ENCODE peak calls at places on chromosomes 1 and 21, in ten cellular contexts. One of them, this sample, is unnamed.
A peak's percentile ranks its signal among the peaks of the same experiment; 100 is the strongest.

GRCh38 chr1:115062542-115063004 is 26.7 kb downstream of the TSPAN2 start:
- DNase-seq in substantia nigra: no peak
- DNase-seq in neural progenitor cell: no peak
- DNase-seq in activated CD4-positive, CD25-positive, alpha-beta regulatory T cell treated with anti-CD3 and anti-CD28 coated beads, Interleukin-2, amount 50 U/mL, for 16 hours: peak; percentile 82
- DNase-seq in NCI-H510A: no peak
- DNase-seq in non-pigmented ciliary epithelial cell: no peak
- DNase-seq in hypothalamus: no peak
- DNase-seq in activated effector memory CD4-positive, alpha-beta T cell treated with Interleukin-2 at 50 U/mL for 16 hours: peak; percentile 96
- DNase-seq in GM23248: peak; percentile 22
- DNase-seq in SW480: peak; percentile 97
- DNase-seq in this sample: peak; percentile 24

GRCh38 chr1:39791838-39792237 is 3.2 kb upstream of the BMP8B start:
- DNase-seq in substantia nigra: no peak
- DNase-seq in neural progenitor cell: no peak
- DNase-seq in activated CD4-positive, CD25-positive, alpha-beta regulatory T cell treated with anti-CD3 and anti-CD28 coated beads, Interleukin-2, amount 50 U/mL, for 16 hours: no peak
- DNase-seq in NCI-H510A: no peak
- DNase-seq in non-pigmented ciliary epithelial cell: no peak
- DNase-seq in hypothalamus: no peak
- DNase-seq in activated effector memory CD4-positive, alpha-beta T cell treated with Interleukin-2 at 50 U/mL for 16 hours: no peak
- DNase-seq in GM23248: no peak
- DNase-seq in SW480: no peak
- DNase-seq in this sample: no peak

GRCh38 chr1:27599605-27600499 is 4.1 kb downstream of the AHDC1 start:
- DNase-seq in substantia nigra: no peak
- DNase-seq in neural progenitor cell: no peak
- DNase-seq in activated CD4-positive, CD25-positive, alpha-beta regulatory T cell treated with anti-CD3 and anti-CD28 coated beads, Interleukin-2, amount 50 U/mL, for 16 hours: no peak
- DNase-seq in NCI-H510A: peak; percentile 39
- DNase-seq in non-pigmented ciliary epithelial cell: no peak
- DNase-seq in hypothalamus: no peak
- DNase-seq in activated effector memory CD4-positive, alpha-beta T cell treated with Interleukin-2 at 50 U/mL for 16 hours: no peak
- DNase-seq in GM23248: no peak
- DNase-seq in SW480: no peak
- DNase-seq in this sample: no peak

GRCh38 chr1:204989266-204990058 is 53.5 kb upstream of the CNTN2 start:
- DNase-seq in substantia nigra: peak; percentile 88
- DNase-seq in neural progenitor cell: peak; percentile 90
- DNase-seq in activated CD4-positive, CD25-positive, alpha-beta regulatory T cell treated with anti-CD3 and anti-CD28 coated beads, Interleukin-2, amount 50 U/mL, for 16 hours: peak; percentile 10
- DNase-seq in NCI-H510A: peak; percentile 17
- DNase-seq in non-pigmented ciliary epithelial cell: no peak
- DNase-seq in hypothalamus: peak; percentile 71
- DNase-seq in activated effector memory CD4-positive, alpha-beta T cell treated with Interleukin-2 at 50 U/mL for 16 hours: peak; percentile 9
- DNase-seq in GM23248: peak; percentile 86
- DNase-seq in SW480: peak; percentile 52
- DNase-seq in this sample: peak; percentile 57

GRCh38 chr1:55542901-55543504 is 327.8 kb upstream of the USP24 start:
- DNase-seq in substantia nigra: no peak
- DNase-seq in neural progenitor cell: no peak
- DNase-seq in activated CD4-positive, CD25-positive, alpha-beta regulatory T cell treated with anti-CD3 and anti-CD28 coated beads, Interleukin-2, amount 50 U/mL, for 16 hours: no peak
- DNase-seq in NCI-H510A: no peak
- DNase-seq in non-pigmented ciliary epithelial cell: peak; percentile 26
- DNase-seq in hypothalamus: no peak
- DNase-seq in activated effector memory CD4-positive, alpha-beta T cell treated with Interleukin-2 at 50 U/mL for 16 hours: no peak
- DNase-seq in GM23248: peak; percentile 31
- DNase-seq in SW480: no peak
- DNase-seq in this sample: no peak

GRCh38 chr1:41495171-41495948 is 10.9 kb upstream of the EDN2 start:
- DNase-seq in substantia nigra: peak; percentile 19
- DNase-seq in neural progenitor cell: peak; percentile 66
- DNase-seq in activated CD4-positive, CD25-positive, alpha-beta regulatory T cell treated with anti-CD3 and anti-CD28 coated beads, Interleukin-2, amount 50 U/mL, for 16 hours: no peak
- DNase-seq in NCI-H510A: peak; percentile 50
- DNase-seq in non-pigmented ciliary epithelial cell: no peak
- DNase-seq in hypothalamus: peak; percentile 11
- DNase-seq in activated effector memory CD4-positive, alpha-beta T cell treated with Interleukin-2 at 50 U/mL for 16 hours: no peak
- DNase-seq in GM23248: peak; percentile 35
- DNase-seq in SW480: peak; percentile 82
- DNase-seq in this sample: no peak

GRCh38 chr1:185984113-185984836 is 250.1 kb downstream of the HMCN1 start:
- DNase-seq in substantia nigra: no peak
- DNase-seq in neural progenitor cell: no peak
- DNase-seq in activated CD4-positive, CD25-positive, alpha-beta regulatory T cell treated with anti-CD3 and anti-CD28 coated beads, Interleukin-2, amount 50 U/mL, for 16 hours: no peak
- DNase-seq in NCI-H510A: no peak
- DNase-seq in non-pigmented ciliary epithelial cell: no peak
- DNase-seq in hypothalamus: no peak
- DNase-seq in activated effector memory CD4-positive, alpha-beta T cell treated with Interleukin-2 at 50 U/mL for 16 hours: no peak
- DNase-seq in GM23248: no peak
- DNase-seq in SW480: no peak
- DNase-seq in this sample: no peak

GRCh38 chr1:156103521-156103947 is 11.0 kb upstream of the LMNA start:
- DNase-seq in substantia nigra: no peak
- DNase-seq in neural progenitor cell: no peak
- DNase-seq in activated CD4-positive, CD25-positive, alpha-beta regulatory T cell treated with anti-CD3 and anti-CD28 coated beads, Interleukin-2, amount 50 U/mL, for 16 hours: no peak
- DNase-seq in NCI-H510A: no peak
- DNase-seq in non-pigmented ciliary epithelial cell: no peak
- DNase-seq in hypothalamus: no peak
- DNase-seq in activated effector memory CD4-positive, alpha-beta T cell treated with Interleukin-2 at 50 U/mL for 16 hours: peak; percentile 27
- DNase-seq in GM23248: peak; percentile 89
- DNase-seq in SW480: peak; percentile 80
- DNase-seq in this sample: no peak

GRCh38 chr1:223535261-223535778 is 130.2 kb downstream of the CAPN8 start:
- DNase-seq in substantia nigra: no peak
- DNase-seq in neural progenitor cell: no peak
- DNase-seq in activated CD4-positive, CD25-positive, alpha-beta regulatory T cell treated with anti-CD3 and anti-CD28 coated beads, Interleukin-2, amount 50 U/mL, for 16 hours: no peak
- DNase-seq in NCI-H510A: no peak
- DNase-seq in non-pigmented ciliary epithelial cell: no peak
- DNase-seq in hypothalamus: no peak
- DNase-seq in activated effector memory CD4-positive, alpha-beta T cell treated with Interleukin-2 at 50 U/mL for 16 hours: no peak
- DNase-seq in GM23248: no peak
- DNase-seq in SW480: no peak
- DNase-seq in this sample: no peak

GRCh38 chr21:45179568-45180288 is 105.3 kb downstream of the ADARB1 start:
- DNase-seq in substantia nigra: no peak
- DNase-seq in neural progenitor cell: peak; percentile 28
- DNase-seq in activated CD4-positive, CD25-positive, alpha-beta regulatory T cell treated with anti-CD3 and anti-CD28 coated beads, Interleukin-2, amount 50 U/mL, for 16 hours: no peak
- DNase-seq in NCI-H510A: no peak
- DNase-seq in non-pigmented ciliary epithelial cell: no peak
- DNase-seq in hypothalamus: no peak
- DNase-seq in activated effector memory CD4-positive, alpha-beta T cell treated with Interleukin-2 at 50 U/mL for 16 hours: no peak
- DNase-seq in GM23248: no peak
- DNase-seq in SW480: no peak
- DNase-seq in this sample: no peak

GRCh38 chr1:204307334-204307883 is 52.3 kb downstream of the PLEKHA6 start:
- DNase-seq in substantia nigra: no peak
- DNase-seq in neural progenitor cell: peak; percentile 64
- DNase-seq in activated CD4-positive, CD25-positive, alpha-beta regulatory T cell treated with anti-CD3 and anti-CD28 coated beads, Interleukin-2, amount 50 U/mL, for 16 hours: no peak
- DNase-seq in NCI-H510A: peak; percentile 87
- DNase-seq in non-pigmented ciliary epithelial cell: no peak
- DNase-seq in hypothalamus: no peak
- DNase-seq in activated effector memory CD4-positive, alpha-beta T cell treated with Interleukin-2 at 50 U/mL for 16 hours: no peak
- DNase-seq in GM23248: peak; percentile 60
- DNase-seq in SW480: no peak
- DNase-seq in this sample: no peak

GRCh38 chr21:42520628-42521253 is 7.1 kb downstream of the SLC37A1 start:
- DNase-seq in substantia nigra: no peak
- DNase-seq in neural progenitor cell: peak; percentile 62
- DNase-seq in activated CD4-positive, CD25-positive, alpha-beta regulatory T cell treated with anti-CD3 and anti-CD28 coated beads, Interleukin-2, amount 50 U/mL, for 16 hours: no peak
- DNase-seq in NCI-H510A: no peak
- DNase-seq in non-pigmented ciliary epithelial cell: no peak
- DNase-seq in hypothalamus: no peak
- DNase-seq in activated effector memory CD4-positive, alpha-beta T cell treated with Interleukin-2 at 50 U/mL for 16 hours: no peak
- DNase-seq in GM23248: no peak
- DNase-seq in SW480: no peak
- DNase-seq in this sample: no peak

GRCh38 chr1:96538883-96539282 is 182.7 kb upstream of the PTBP2 start:
- DNase-seq in substantia nigra: no peak
- DNase-seq in neural progenitor cell: no peak
- DNase-seq in activated CD4-positive, CD25-positive, alpha-beta regulatory T cell treated with anti-CD3 and anti-CD28 coated beads, Interleukin-2, amount 50 U/mL, for 16 hours: no peak
- DNase-seq in NCI-H510A: no peak
- DNase-seq in non-pigmented ciliary epithelial cell: peak; percentile 82
- DNase-seq in hypothalamus: no peak
- DNase-seq in activated effector memory CD4-positive, alpha-beta T cell treated with Interleukin-2 at 50 U/mL for 16 hours: no peak
- DNase-seq in GM23248: peak; percentile 94
- DNase-seq in SW480: no peak
- DNase-seq in this sample: no peak

GRCh38 chr1:16015491-16015890 is 2.4 kb downstream of the HSPB7 start:
- DNase-seq in substantia nigra: no peak
- DNase-seq in neural progenitor cell: no peak
- DNase-seq in activated CD4-positive, CD25-positive, alpha-beta regulatory T cell treated with anti-CD3 and anti-CD28 coated beads, Interleukin-2, amount 50 U/mL, for 16 hours: no peak
- DNase-seq in NCI-H510A: no peak
- DNase-seq in non-pigmented ciliary epithelial cell: no peak
- DNase-seq in hypothalamus: no peak
- DNase-seq in activated effector memory CD4-positive, alpha-beta T cell treated with Interleukin-2 at 50 U/mL for 16 hours: no peak
- DNase-seq in GM23248: no peak
- DNase-seq in SW480: no peak
- DNase-seq in this sample: no peak

GRCh38 chr1:63435136-63435535 is 67.7 kb downstream of the ALG6 start:
- DNase-seq in substantia nigra: no peak
- DNase-seq in neural progenitor cell: no peak
- DNase-seq in activated CD4-positive, CD25-positive, alpha-beta regulatory T cell treated with anti-CD3 and anti-CD28 coated beads, Interleukin-2, amount 50 U/mL, for 16 hours: no peak
- DNase-seq in NCI-H510A: no peak
- DNase-seq in non-pigmented ciliary epithelial cell: no peak
- DNase-seq in hypothalamus: no peak
- DNase-seq in activated effector memory CD4-positive, alpha-beta T cell treated with Interleukin-2 at 50 U/mL for 16 hours: no peak
- DNase-seq in GM23248: peak; percentile 4
- DNase-seq in SW480: no peak
- DNase-seq in this sample: no peak

GRCh38 chr1:35572296-35572695 is 818 bp upstream of the TFAP2E start:
- DNase-seq in substantia nigra: no peak
- DNase-seq in neural progenitor cell: no peak
- DNase-seq in activated CD4-positive, CD25-positive, alpha-beta regulatory T cell treated with anti-CD3 and anti-CD28 coated beads, Interleukin-2, amount 50 U/mL, for 16 hours: no peak
- DNase-seq in NCI-H510A: no peak
- DNase-seq in non-pigmented ciliary epithelial cell: no peak
- DNase-seq in hypothalamus: no peak
- DNase-seq in activated effector memory CD4-positive, alpha-beta T cell treated with Interleukin-2 at 50 U/mL for 16 hours: no peak
- DNase-seq in GM23248: no peak
- DNase-seq in SW480: no peak
- DNase-seq in this sample: no peak

GRCh38 chr1:151326619-151327222 is 495 bp downstream of the PI4KB start:
- DNase-seq in substantia nigra: no peak
- DNase-seq in neural progenitor cell: no peak
- DNase-seq in activated CD4-positive, CD25-positive, alpha-beta regulatory T cell treated with anti-CD3 and anti-CD28 coated beads, Interleukin-2, amount 50 U/mL, for 16 hours: no peak
- DNase-seq in NCI-H510A: no peak
- DNase-seq in non-pigmented ciliary epithelial cell: no peak
- DNase-seq in hypothalamus: peak; percentile 54
- DNase-seq in activated effector memory CD4-positive, alpha-beta T cell treated with Interleukin-2 at 50 U/mL for 16 hours: no peak
- DNase-seq in GM23248: peak; percentile 81
- DNase-seq in SW480: peak; percentile 29
- DNase-seq in this sample: no peak

GRCh38 chr1:23651069-23651808 is 40.4 kb upstream of the RPL11 start:
- DNase-seq in substantia nigra: no peak
- DNase-seq in neural progenitor cell: no peak
- DNase-seq in activated CD4-positive, CD25-positive, alpha-beta regulatory T cell treated with anti-CD3 and anti-CD28 coated beads, Interleukin-2, amount 50 U/mL, for 16 hours: no peak
- DNase-seq in NCI-H510A: no peak
- DNase-seq in non-pigmented ciliary epithelial cell: no peak
- DNase-seq in hypothalamus: no peak
- DNase-seq in activated effector memory CD4-positive, alpha-beta T cell treated with Interleukin-2 at 50 U/mL for 16 hours: no peak
- DNase-seq in GM23248: peak; percentile 80
- DNase-seq in SW480: no peak
- DNase-seq in this sample: no peak

GRCh38 chr1:226903819-226904710 is 33.6 kb downstream of the PSEN2 start:
- DNase-seq in substantia nigra: no peak
- DNase-seq in neural progenitor cell: no peak
- DNase-seq in activated CD4-positive, CD25-positive, alpha-beta regulatory T cell treated with anti-CD3 and anti-CD28 coated beads, Interleukin-2, amount 50 U/mL, for 16 hours: no peak
- DNase-seq in NCI-H510A: no peak
- DNase-seq in non-pigmented ciliary epithelial cell: peak; percentile 42
- DNase-seq in hypothalamus: no peak
- DNase-seq in activated effector memory CD4-positive, alpha-beta T cell treated with Interleukin-2 at 50 U/mL for 16 hours: no peak
- DNase-seq in GM23248: peak; percentile 55
- DNase-seq in SW480: no peak
- DNase-seq in this sample: no peak

GRCh38 chr21:36753556-36753955 is 54.6 kb downstream of the SIM2 start:
- DNase-seq in substantia nigra: no peak
- DNase-seq in neural progenitor cell: no peak
- DNase-seq in activated CD4-positive, CD25-positive, alpha-beta regulatory T cell treated with anti-CD3 and anti-CD28 coated beads, Interleukin-2, amount 50 U/mL, for 16 hours: no peak
- DNase-seq in NCI-H510A: no peak
- DNase-seq in non-pigmented ciliary epithelial cell: peak; percentile 85
- DNase-seq in hypothalamus: no peak
- DNase-seq in activated effector memory CD4-positive, alpha-beta T cell treated with Interleukin-2 at 50 U/mL for 16 hours: no peak
- DNase-seq in GM23248: peak; percentile 46
- DNase-seq in SW480: no peak
- DNase-seq in this sample: no peak

GRCh38 chr1:202234331-202235002 is 40.9 kb downstream of the LGR6 start:
- DNase-seq in substantia nigra: no peak
- DNase-seq in neural progenitor cell: no peak
- DNase-seq in activated CD4-positive, CD25-positive, alpha-beta regulatory T cell treated with anti-CD3 and anti-CD28 coated beads, Interleukin-2, amount 50 U/mL, for 16 hours: no peak
- DNase-seq in NCI-H510A: no peak
- DNase-seq in non-pigmented ciliary epithelial cell: no peak
- DNase-seq in hypothalamus: no peak
- DNase-seq in activated effector memory CD4-positive, alpha-beta T cell treated with Interleukin-2 at 50 U/mL for 16 hours: no peak
- DNase-seq in GM23248: peak; percentile 31
- DNase-seq in SW480: peak; percentile 83
- DNase-seq in this sample: no peak

GRCh38 chr1:64195089-64195410 is 8.4 kb upstream of the UBE2U start:
- DNase-seq in substantia nigra: no peak
- DNase-seq in neural progenitor cell: no peak
- DNase-seq in activated CD4-positive, CD25-positive, alpha-beta regulatory T cell treated with anti-CD3 and anti-CD28 coated beads, Interleukin-2, amount 50 U/mL, for 16 hours: no peak
- DNase-seq in NCI-H510A: no peak
- DNase-seq in non-pigmented ciliary epithelial cell: no peak
- DNase-seq in hypothalamus: no peak
- DNase-seq in activated effector memory CD4-positive, alpha-beta T cell treated with Interleukin-2 at 50 U/mL for 16 hours: no peak
- DNase-seq in GM23248: peak; percentile 44
- DNase-seq in SW480: no peak
- DNase-seq in this sample: no peak

GRCh38 chr1:113686891-113687624 is 72.2 kb downstream of the PHTF1 start:
- DNase-seq in substantia nigra: no peak
- DNase-seq in neural progenitor cell: no peak
- DNase-seq in activated CD4-positive, CD25-positive, alpha-beta regulatory T cell treated with anti-CD3 and anti-CD28 coated beads, Interleukin-2, amount 50 U/mL, for 16 hours: no peak
- DNase-seq in NCI-H510A: no peak
- DNase-seq in non-pigmented ciliary epithelial cell: no peak
- DNase-seq in hypothalamus: no peak
- DNase-seq in activated effector memory CD4-positive, alpha-beta T cell treated with Interleukin-2 at 50 U/mL for 16 hours: no peak
- DNase-seq in GM23248: peak; percentile 55
- DNase-seq in SW480: no peak
- DNase-seq in this sample: no peak

GRCh38 chr1:30051777-30052176 is 671.6 kb downstream of the MATN1 start:
- DNase-seq in substantia nigra: no peak
- DNase-seq in neural progenitor cell: no peak
- DNase-seq in activated CD4-positive, CD25-positive, alpha-beta regulatory T cell treated with anti-CD3 and anti-CD28 coated beads, Interleukin-2, amount 50 U/mL, for 16 hours: no peak
- DNase-seq in NCI-H510A: no peak
- DNase-seq in non-pigmented ciliary epithelial cell: no peak
- DNase-seq in hypothalamus: no peak
- DNase-seq in activated effector memory CD4-positive, alpha-beta T cell treated with Interleukin-2 at 50 U/mL for 16 hours: no peak
- DNase-seq in GM23248: no peak
- DNase-seq in SW480: no peak
- DNase-seq in this sample: no peak

GRCh38 chr1:201020040-201020591 is 3.4 kb downstream of the KIF21B start:
- DNase-seq in substantia nigra: no peak
- DNase-seq in neural progenitor cell: peak; percentile 55
- DNase-seq in activated CD4-positive, CD25-positive, alpha-beta regulatory T cell treated with anti-CD3 and anti-CD28 coated beads, Interleukin-2, amount 50 U/mL, for 16 hours: no peak
- DNase-seq in NCI-H510A: no peak
- DNase-seq in non-pigmented ciliary epithelial cell: no peak
- DNase-seq in hypothalamus: no peak
- DNase-seq in activated effector memory CD4-positive, alpha-beta T cell treated with Interleukin-2 at 50 U/mL for 16 hours: peak; percentile 32
- DNase-seq in GM23248: no peak
- DNase-seq in SW480: peak; percentile 73
- DNase-seq in this sample: no peak

GRCh38 chr1:192973988-192974387 is 85.2 kb downstream of the UCHL5 start:
- DNase-seq in substantia nigra: no peak
- DNase-seq in neural progenitor cell: no peak
- DNase-seq in activated CD4-positive, CD25-positive, alpha-beta regulatory T cell treated with anti-CD3 and anti-CD28 coated beads, Interleukin-2, amount 50 U/mL, for 16 hours: no peak
- DNase-seq in NCI-H510A: no peak
- DNase-seq in non-pigmented ciliary epithelial cell: no peak
- DNase-seq in hypothalamus: no peak
- DNase-seq in activated effector memory CD4-positive, alpha-beta T cell treated with Interleukin-2 at 50 U/mL for 16 hours: no peak
- DNase-seq in GM23248: no peak
- DNase-seq in SW480: no peak
- DNase-seq in this sample: no peak

GRCh38 chr1:190754769-190755168 is 277.1 kb upstream of the BRINP3 start:
- DNase-seq in substantia nigra: no peak
- DNase-seq in neural progenitor cell: no peak
- DNase-seq in activated CD4-positive, CD25-positive, alpha-beta regulatory T cell treated with anti-CD3 and anti-CD28 coated beads, Interleukin-2, amount 50 U/mL, for 16 hours: no peak
- DNase-seq in NCI-H510A: no peak
- DNase-seq in non-pigmented ciliary epithelial cell: peak; percentile 46
- DNase-seq in hypothalamus: no peak
- DNase-seq in activated effector memory CD4-positive, alpha-beta T cell treated with Interleukin-2 at 50 U/mL for 16 hours: no peak
- DNase-seq in GM23248: peak; percentile 0
- DNase-seq in SW480: peak; percentile 0
- DNase-seq in this sample: peak; percentile 62

GRCh38 chr1:10117865-10118264 is 85.1 kb downstream of the UBE4B start:
- DNase-seq in substantia nigra: no peak
- DNase-seq in neural progenitor cell: no peak
- DNase-seq in activated CD4-positive, CD25-positive, alpha-beta regulatory T cell treated with anti-CD3 and anti-CD28 coated beads, Interleukin-2, amount 50 U/mL, for 16 hours: no peak
- DNase-seq in NCI-H510A: no peak
- DNase-seq in non-pigmented ciliary epithelial cell: no peak
- DNase-seq in hypothalamus: no peak
- DNase-seq in activated effector memory CD4-positive, alpha-beta T cell treated with Interleukin-2 at 50 U/mL for 16 hours: no peak
- DNase-seq in GM23248: no peak
- DNase-seq in SW480: no peak
- DNase-seq in this sample: no peak